ENCODE peak calls at places on chromosomes 4 and X, in five cellular contexts. S is H1, E is upper lobe of left lung, N is sigmoid colon, H is transverse colon. R is an unnamed sample.

GRCh38 chr4:186486172-186486571 is 69.2 kb downstream of the MTNR1A start:
- DNase-seq in E (no peak), N (no peak), H (no peak), S (no peak), R (no peak)

GRCh38 chr4:100169796-100170485 is 20.3 kb downstream of the DDIT4L start:
- DNase-seq in S (no peak), E (no peak), N (no peak), H (no peak), R (no peak)

GRCh38 chr4:143524211-143524610 is 10.7 kb downstream of the SMARCA5 start:
- DNase-seq in S (no peak), E (no peak), N (no peak), H (no peak), R (no peak)

GRCh38 chrX:47030339-47030738 is 47.9 kb upstream of the RGN start:
- DNase-seq in H (no peak), N (no peak), S (no peak), E (no peak), R (no peak)

GRCh38 chrX:118666521-118666920 is 60.9 kb upstream of the IL13RA1 start:
- DNase-seq in H (no peak), S (no peak), E (no peak), N (no peak), R (no peak)

GRCh38 chr4:183846951-183847350 is 58.2 kb upstream of the STOX2 start:
- DNase-seq in S (no peak), H (no peak), E (no peak), N (no peak), R (no peak)

GRCh38 chrX:96432647-96433046 is 252.0 kb upstream of the DIAPH2 start:
- DNase-seq in H (no peak), S (no peak), N (no peak), E (no peak), R (no peak)

GRCh38 chr4:156298230-156298629 is 344.6 kb upstream of the CTSO start:
- DNase-seq in S (no peak), E (no peak), N (peak), H (peak), R (no peak)

GRCh38 chr4:11743236-11743635 is 314.5 kb upstream of the HS3ST1 start:
- DNase-seq in N (no peak), H (no peak), E (no peak), S (no peak), R (no peak)

GRCh38 chrX:97743014-97743413 is 859.3 kb downstream of the RPA4 start:
- DNase-seq in S (no peak), N (no peak), H (peak), E (no peak), R (no peak)

GRCh38 chrX:39705299-39705698 is 392.5 kb downstream of the BCOR start:
- DNase-seq in H (peak), N (peak), S (no peak), E (peak), R (no peak)

GRCh38 chr4:68803013-68803412 is 12.8 kb upstream of the UGT2B10 start:
- DNase-seq in E (no peak), N (no peak), S (no peak), H (no peak), R (no peak)

GRCh38 chr4:77734928-77735327 is 84.2 kb downstream of the CNOT6L start:
- DNase-seq in E (peak), N (no peak), S (no peak), H (peak), R (peak)

GRCh38 chr4:26032572-26033320 is 118.7 kb downstream of the SMIM20 start:
- DNase-seq in H (no peak), S (no peak), N (no peak), E (no peak), R (no peak)

GRCh38 chrX:37824491-37825224 is 22.7 kb downstream of the DYNLT3 start:
- DNase-seq in N (no peak), E (no peak), H (no peak), S (no peak), R (no peak)

GRCh38 chr4:41661447-41662076 is 87.0 kb downstream of the PHOX2B start:
- DNase-seq in H (peak), N (no peak), S (peak), E (peak), R (no peak)

GRCh38 chrX:63354484-63354883 is 3.4 kb upstream of the SPIN4 start:
- DNase-seq in H (no peak), N (no peak), E (no peak), S (no peak), R (no peak)

GRCh38 chr4:8369426-8370105 is 71.0 kb downstream of the ACOX3 start:
- DNase-seq in N (no peak), E (no peak), H (no peak), S (no peak), R (no peak)
- TF ChIP-seq POLR2A in N (no peak), E (no peak), H (no peak), S (no peak), R (no peak)

GRCh38 chr4:152679414-152680281 is at the start of gene TMEM154:
- DNase-seq in S (peak), E (peak), N (peak), H (peak), R (peak)
- TF ChIP-seq POLR2AphosphoS5 in S (peak), E (peak), N (no peak), H (peak), R (peak)

GRCh38 chr4:173168396-173169177 is at the start of gene GALNT7:
- DNase-seq in E (peak), N (peak), S (peak), H (peak), R (peak)

GRCh38 chr4:173170210-173170778 is 1.7 kb downstream of the GALNT7 start:
- DNase-seq in H (no peak), E (no peak), N (no peak), S (no peak), R (no peak)

GRCh38 chr4:173169428-173170209 is 1.0 kb downstream of the GALNT7 start:
- DNase-seq in S (peak), E (peak), H (peak), N (peak), R (peak)

GRCh38 chr4:173169178-173169427 is 492 bp downstream of the GALNT7 start:
- DNase-seq in E (no peak), H (no peak), S (peak), N (no peak), R (no peak)

GRCh38 chr4:173167793-173168395 is 717 bp upstream of the GALNT7 start:
- DNase-seq in H (peak), E (peak), S (no peak), N (peak), R (peak)
- TF ChIP-seq POLR2A in H (peak), E (no peak), S (no peak), N (no peak), R (no peak)

DNA sequence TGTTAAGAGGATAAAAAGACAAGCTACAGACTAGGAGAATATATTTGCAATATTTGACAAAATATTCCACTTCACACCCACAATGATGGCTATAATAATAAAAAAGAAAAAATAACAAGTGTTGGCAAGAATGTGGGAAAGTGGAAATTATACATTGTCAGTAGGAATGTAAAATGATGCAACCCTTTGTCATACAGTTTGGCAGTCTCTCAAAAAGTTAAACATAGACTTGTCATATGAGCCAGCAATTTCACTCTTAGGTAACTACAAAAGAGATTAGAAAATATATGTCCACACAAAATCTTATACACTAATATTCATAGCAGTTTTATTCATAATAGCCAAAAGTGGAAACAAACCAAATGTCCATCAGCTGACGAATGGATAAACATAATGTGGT is 5.2 kb upstream of the RADX start:
- DNase-seq in H (no peak), E (no peak), N (no peak), S (no peak), R (no peak)
- TF ChIP-seq POLR2AphosphoS5 in H (no peak), E (no peak), N (no peak), S (no peak), R (no peak)

GRCh38 chr4:90442619-90443018 is 315.4 kb downstream of the CCSER1 start:
- DNase-seq in N (no peak), E (no peak), S (no peak), H (no peak), R (no peak)

GRCh38 chr4:90443231-90443630 is 316.0 kb downstream of the CCSER1 start:
- DNase-seq in E (no peak), N (no peak), H (no peak), S (no peak), R (no peak)

GRCh38 chr4:90445380-90445779 is 318.2 kb downstream of the CCSER1 start:
- DNase-seq in S (no peak), N (no peak), H (no peak), E (no peak), R (no peak)

GRCh38 chr4:90441770-90442169 is 314.6 kb downstream of the CCSER1 start:
- DNase-seq in N (no peak), E (no peak), H (no peak), S (no peak), R (no peak)

GRCh38 chr4:90444904-90445303 is 317.7 kb downstream of the CCSER1 start:
- DNase-seq in S (no peak), H (no peak), N (no peak), E (no peak), R (no peak)
- TF ChIP-seq POLR2A in S (no peak), H (no peak), N (no peak), E (no peak), R (no peak)

DNA sequence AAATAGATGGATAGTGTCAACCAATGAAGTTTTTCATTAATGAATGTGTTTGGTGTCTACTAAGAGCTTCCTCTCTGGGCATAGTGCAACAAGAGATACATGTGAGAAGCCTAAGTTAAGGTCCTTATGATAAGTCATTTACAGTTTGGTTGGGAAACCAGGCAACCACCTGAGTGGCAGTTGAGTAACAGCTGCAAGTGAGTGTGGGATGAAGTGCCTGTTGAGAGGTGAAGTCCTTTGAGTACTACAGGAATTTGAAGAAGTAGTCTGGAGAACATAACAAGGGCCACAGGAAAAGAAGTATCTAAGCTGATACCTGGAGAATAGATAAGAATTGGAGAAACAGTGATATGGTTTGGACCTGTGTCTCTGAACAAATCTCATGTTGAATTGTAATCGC is 48.5 kb upstream of the FRMPD4 start:
- DNase-seq in N (no peak), S (no peak), H (no peak), E (peak), R (no peak)
- TF ChIP-seq POLR2AphosphoS5 in N (no peak), S (no peak), H (no peak), E (no peak), R (no peak)

R was measured in GM12892.